ENCODE peak calls at places on chromosomes 11 and 22, in seven cellular contexts. H is heart right ventricle, S is smooth muscle cell of the brain vasculature, L is LHCN-M2, W is left kidney, G is NCI-H1092, D is left ventricle myocardium superior. V is an unnamed sample.

GRCh38 chr11:113142508-113142907 is 171.9 kb upstream of the TTC12 start:
- DNase-seq in D (no peak), S (no peak), L (no peak), G (no peak), H (no peak), W (no peak), V (no peak)

GRCh38 chr11:111379500-111380136 is 543 bp upstream of the POU2AF1 start:
- DNase-seq in H (no peak), D (no peak), W (peak; percentile 67), L (no peak), G (no peak), S (no peak), V (no peak)

GRCh38 chr11:98940913-98941312 is 79.8 kb upstream of the CNTN5 start:
- DNase-seq in H (no peak), D (no peak), G (no peak), S (no peak), L (no peak), W (peak; percentile 35), V (no peak)

GRCh38 chr11:48107188-48107704 is 109.4 kb upstream of the OR4B1 start:
- DNase-seq in H (no peak), W (no peak), L (peak; percentile 45), D (no peak), G (no peak), S (no peak), V (no peak)

GRCh38 chr11:76391039-76391438 is 9.9 kb downstream of the GVQW3 start:
- DNase-seq in D (no peak), S (no peak), W (no peak), G (peak; percentile 25), H (no peak), L (no peak), V (no peak)

GRCh38 chr22:48749555-48750227 is 1078.0 kb downstream of the BRD1 start:
- DNase-seq in L (no peak), H (no peak), W (no peak), G (no peak), D (no peak), S (no peak), V (no peak)

GRCh38 chr11:34614334-34615113 is 6.4 kb upstream of the EHF start:
- DNase-seq in D (no peak), G (no peak), H (no peak), L (peak; percentile 76), S (no peak), W (no peak), V (no peak)

GRCh38 chr11:12179019-12179418 is 68.6 kb downstream of the MICAL2 start:
- DNase-seq in D (no peak), W (peak; percentile 46), S (no peak), H (no peak), L (no peak), G (no peak), V (no peak)

GRCh38 chr11:130390071-130390758 is 38.2 kb downstream of the ADAMTS8 start:
- DNase-seq in L (peak; percentile 59), D (no peak), S (no peak), G (peak; percentile 7), W (peak; percentile 84), H (no peak), V (no peak)

GRCh38 chr22:44261164-44261860 is 51.4 kb downstream of the SHISAL1 start:
- DNase-seq in W (no peak), L (no peak), D (no peak), S (no peak), H (no peak), G (no peak), V (no peak)

GRCh38 chr22:28841111-28841510 is 40.7 kb upstream of the XBP1 start:
- DNase-seq in G (no peak), S (no peak), D (no peak), W (no peak), L (no peak), H (no peak), V (no peak)

GRCh38 chr11:85094795-85095194 is 532.3 kb downstream of the DLG2 start:
- DNase-seq in G (no peak), W (no peak), L (no peak), S (no peak), H (no peak), D (no peak), V (no peak)

GRCh38 chr11:117356126-117356761 is 28.6 kb downstream of the CEP164 start:
- DNase-seq in G (no peak), S (no peak), W (peak; percentile 24), H (no peak), D (no peak), L (no peak), V (no peak)

GRCh38 chr11:107050126-107050525 is 31.9 kb upstream of the GUCY1A2 start:
- DNase-seq in L (no peak), G (no peak), H (no peak), S (no peak), W (no peak), D (no peak), V (no peak)

GRCh38 chr11:34139346-34139745 is 33.9 kb downstream of the NAT10 start:
- DNase-seq in G (no peak), L (no peak), H (no peak), S (no peak), D (no peak), W (no peak), V (no peak)

GRCh38 chr11:22666700-22667439 is 459 bp downstream of the GAS2 start:
- DNase-seq in L (no peak), S (no peak), G (peak; percentile 23), W (peak; percentile 82), D (peak; percentile 80), H (peak; percentile 66), V (no peak)

GRCh38 chr11:9982127-9982795 is 311.8 kb downstream of the SBF2 start:
- DNase-seq in L (peak; percentile 92), G (no peak), S (no peak), D (no peak), W (no peak), H (no peak), V (no peak)

GRCh38 chr22:23570681-23571080 is 9.4 kb downstream of the IGLL1 start:
- DNase-seq in D (no peak), S (no peak), W (no peak), H (no peak), L (no peak), G (no peak), V (no peak)

GRCh38 chr22:22060200-22061084 is 77.9 kb upstream of the TOP3B start:
- DNase-seq in G (no peak), L (peak; percentile 33), D (peak; percentile 68), W (peak; percentile 64), S (no peak), H (peak; percentile 56), V (no peak)

GRCh38 chr11:27158763-27159679 is 118.4 kb downstream of the BBOX1 start:
- DNase-seq in H (no peak), D (no peak), G (peak; percentile 29), L (peak; percentile 73), S (peak; percentile 59), W (peak; percentile 82), V (peak; percentile 15)

GRCh38 chr11:77589521-77590193 is at the start of gene AQP11:
- DNase-seq in D (peak; percentile 91), L (peak; percentile 74), G (peak; percentile 84), S (peak; percentile 66), H (peak; percentile 86), W (peak; percentile 97), V (peak; percentile 41)

GRCh38 chr11:34732831-34733230 is 111.9 kb downstream of the EHF start:
- DNase-seq in D (no peak), H (no peak), S (no peak), L (no peak), G (peak; percentile 16), W (peak; percentile 2), V (no peak)

GRCh38 chr11:82978422-82979099 is 77.0 kb downstream of the DDIAS start:
- DNase-seq in D (no peak), H (no peak), G (no peak), S (no peak), L (peak; percentile 81), W (no peak), V (no peak)

GRCh38 chr22:38802671-38803121 is 8.8 kb upstream of the DNAL4 start:
- DNase-seq in S (peak; percentile 37), G (peak; percentile 22), H (peak; percentile 38), D (peak; percentile 44), W (peak; percentile 28), L (peak; percentile 71), V (peak; percentile 36)

GRCh38 chr11:63491614-63492372 is 826 bp upstream of the PLAAT5 start:
- DNase-seq in S (no peak), L (no peak), H (no peak), D (no peak), G (no peak), W (peak; percentile 13), V (no peak)

GRCh38 chr11:8206251-8207079 is 37.6 kb upstream of the RIC3 start:
- DNase-seq in G (peak; percentile 89), D (peak; percentile 66), W (peak; percentile 87), L (no peak), H (peak; percentile 56), S (no peak), V (no peak)

GRCh38 chr11:131052367-131052766 is 136.1 kb upstream of the SNX19 start:
- DNase-seq in S (no peak), H (no peak), D (no peak), L (no peak), G (no peak), W (no peak), V (no peak)